ENCODE peak calls at places on chromosomes 11 and 22, in nine cellular contexts. One of them, this sample, is unnamed.

GRCh38 chr11:13963169-13963948 is 836 bp downstream of the SPON1 start:
- DNase-seq in A549: no peak
- DNase-seq in mucosa of descending colon: peak; percentile 59
- DNase-seq in BJ: no peak
- DNase-seq in cardiac fibroblast: peak; percentile 27
- DNase-seq in AG04450: no peak
- DNase-seq in astrocyte of the cerebellum: no peak
- DNase-seq in AG04449: no peak
- DNase-seq in fibroblast of pulmonary artery: no peak
- DNase-seq in this sample: no peak

GRCh38 chr11:61516675-61517516 is 8.3 kb downstream of the LRRC10B start:
- DNase-seq in A549: peak; percentile 28
- DNase-seq in mucosa of descending colon: no peak
- DNase-seq in BJ: no peak
- DNase-seq in cardiac fibroblast: peak; percentile 28
- DNase-seq in AG04450: no peak
- DNase-seq in astrocyte of the cerebellum: no peak
- DNase-seq in AG04449: no peak
- DNase-seq in fibroblast of pulmonary artery: peak; percentile 14
- DNase-seq in this sample: peak; percentile 37

GRCh38 chr11:45848654-45849081 is 1.4 kb downstream of the CRY2 start:
- DNase-seq in A549: no peak
- DNase-seq in mucosa of descending colon: no peak
- DNase-seq in BJ: no peak
- DNase-seq in cardiac fibroblast: no peak
- DNase-seq in AG04450: no peak
- DNase-seq in astrocyte of the cerebellum: no peak
- DNase-seq in AG04449: no peak
- DNase-seq in fibroblast of pulmonary artery: no peak
- DNase-seq in this sample: no peak

GRCh38 chr11:127643659-127644058 is 643.1 kb upstream of the KIRREL3 start:
- DNase-seq in A549: no peak
- DNase-seq in mucosa of descending colon: no peak
- DNase-seq in BJ: no peak
- DNase-seq in cardiac fibroblast: no peak
- DNase-seq in AG04450: no peak
- DNase-seq in astrocyte of the cerebellum: no peak
- DNase-seq in AG04449: no peak
- DNase-seq in fibroblast of pulmonary artery: no peak
- DNase-seq in this sample: no peak

GRCh38 chr11:128463386-128463829 is 124.0 kb downstream of the ETS1 start:
- DNase-seq in A549: no peak
- DNase-seq in mucosa of descending colon: no peak
- DNase-seq in BJ: peak; percentile 50
- DNase-seq in cardiac fibroblast: peak; percentile 96
- DNase-seq in AG04450: no peak
- DNase-seq in astrocyte of the cerebellum: no peak
- DNase-seq in AG04449: peak; percentile 85
- DNase-seq in fibroblast of pulmonary artery: peak; percentile 97
- DNase-seq in this sample: no peak

GRCh38 chr11:12802418-12803085 is 128.3 kb downstream of the TEAD1 start:
- DNase-seq in A549: peak; percentile 97
- DNase-seq in mucosa of descending colon: peak; percentile 88
- DNase-seq in BJ: no peak
- DNase-seq in cardiac fibroblast: peak; percentile 81
- DNase-seq in AG04450: no peak
- DNase-seq in astrocyte of the cerebellum: peak; percentile 78
- DNase-seq in AG04449: no peak
- DNase-seq in fibroblast of pulmonary artery: peak; percentile 84
- DNase-seq in this sample: peak; percentile 19

GRCh38 chr22:29167032-29167911 is 38.4 kb upstream of the EMID1 start:
- DNase-seq in A549: no peak
- DNase-seq in mucosa of descending colon: no peak
- DNase-seq in BJ: no peak
- DNase-seq in cardiac fibroblast: no peak
- DNase-seq in AG04450: no peak
- DNase-seq in astrocyte of the cerebellum: no peak
- DNase-seq in AG04449: no peak
- DNase-seq in fibroblast of pulmonary artery: no peak
- DNase-seq in this sample: peak; percentile 99

GRCh38 chr11:76380161-76380976 is 563 bp downstream of the THAP12 start:
- DNase-seq in A549: peak; percentile 13
- DNase-seq in mucosa of descending colon: peak; percentile 73
- DNase-seq in BJ: no peak
- DNase-seq in cardiac fibroblast: peak; percentile 10
- DNase-seq in AG04450: no peak
- DNase-seq in astrocyte of the cerebellum: no peak
- DNase-seq in AG04449: no peak
- DNase-seq in fibroblast of pulmonary artery: peak; percentile 12
- DNase-seq in this sample: peak; percentile 64

GRCh38 chr11:69721745-69722144 is 17.9 kb upstream of the FGF19 start:
- DNase-seq in A549: peak; percentile 20
- DNase-seq in mucosa of descending colon: no peak
- DNase-seq in BJ: no peak
- DNase-seq in cardiac fibroblast: no peak
- DNase-seq in AG04450: no peak
- DNase-seq in astrocyte of the cerebellum: no peak
- DNase-seq in AG04449: no peak
- DNase-seq in fibroblast of pulmonary artery: no peak
- DNase-seq in this sample: no peak

GRCh38 chr11:2138436-2139117 is 612 bp downstream of the IGF2 start:
- DNase-seq in A549: no peak
- DNase-seq in mucosa of descending colon: peak; percentile 41
- DNase-seq in BJ: no peak
- DNase-seq in cardiac fibroblast: peak; percentile 16
- DNase-seq in AG04450: no peak
- DNase-seq in astrocyte of the cerebellum: no peak
- DNase-seq in AG04449: no peak
- DNase-seq in fibroblast of pulmonary artery: no peak
- DNase-seq in this sample: no peak

GRCh38 chr11:2138075-2138435 is 1.1 kb downstream of the IGF2 start:
- DNase-seq in A549: no peak
- DNase-seq in mucosa of descending colon: peak; percentile 21
- DNase-seq in BJ: no peak
- DNase-seq in cardiac fibroblast: no peak
- DNase-seq in AG04450: no peak
- DNase-seq in astrocyte of the cerebellum: no peak
- DNase-seq in AG04449: no peak
- DNase-seq in fibroblast of pulmonary artery: no peak
- DNase-seq in this sample: no peak

GRCh38 chr11:2136209-2136951 is 2.8 kb downstream of the IGF2 start:
- DNase-seq in A549: no peak
- DNase-seq in mucosa of descending colon: peak; percentile 22
- DNase-seq in BJ: no peak
- DNase-seq in cardiac fibroblast: no peak
- DNase-seq in AG04450: no peak
- DNase-seq in astrocyte of the cerebellum: no peak
- DNase-seq in AG04449: no peak
- DNase-seq in fibroblast of pulmonary artery: no peak
- DNase-seq in this sample: no peak

GRCh38 chr11:2136952-2137201 is 2.3 kb downstream of the IGF2 start:
- DNase-seq in A549: no peak
- DNase-seq in mucosa of descending colon: peak; percentile 18
- DNase-seq in BJ: no peak
- DNase-seq in cardiac fibroblast: no peak
- DNase-seq in AG04450: no peak
- DNase-seq in astrocyte of the cerebellum: no peak
- DNase-seq in AG04449: no peak
- DNase-seq in fibroblast of pulmonary artery: no peak
- DNase-seq in this sample: no peak

DNA sequence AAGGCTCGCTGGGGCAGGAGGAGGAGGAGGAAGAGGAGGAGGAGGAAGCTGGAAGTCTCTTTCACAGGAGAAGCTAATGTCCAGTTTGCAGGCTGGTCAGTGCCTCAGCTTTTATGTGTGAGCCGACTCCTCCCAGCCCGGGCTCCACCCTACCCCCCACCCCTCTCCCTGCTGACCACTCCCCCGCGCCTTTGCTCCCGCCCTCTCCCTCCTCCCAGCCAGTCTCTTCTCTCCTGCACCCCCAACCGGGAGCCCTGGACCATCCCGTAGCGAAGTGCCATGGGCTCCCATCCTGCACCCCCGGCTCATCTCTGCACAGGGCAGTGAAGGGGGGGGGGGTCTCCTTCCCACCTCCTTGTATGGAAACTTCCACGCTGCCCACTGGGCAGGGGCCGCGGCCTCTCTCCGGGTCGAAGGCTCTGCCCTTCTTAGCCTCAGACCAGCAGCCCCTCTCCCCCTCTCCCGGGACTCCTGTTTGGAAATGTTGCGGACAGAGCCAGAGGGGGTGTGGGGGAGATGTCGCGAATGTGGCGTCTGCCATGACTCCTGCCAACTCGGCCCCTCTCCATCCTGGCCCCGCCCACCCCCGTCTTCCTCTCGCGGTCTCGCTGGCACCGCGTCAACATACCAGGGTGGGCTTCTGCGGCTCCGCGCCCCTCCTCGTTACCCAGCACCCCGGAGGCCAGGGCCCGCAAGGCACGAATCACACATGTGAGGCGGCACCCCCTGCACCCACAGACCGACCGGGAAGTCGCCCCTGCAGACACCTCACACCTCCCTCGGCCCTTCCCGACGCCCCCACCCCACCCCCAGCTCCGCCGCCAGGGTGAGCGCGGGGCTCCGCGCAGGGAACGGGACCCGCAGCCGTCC is 1.8 kb downstream of the IGF2 start:
- DNase-seq in A549: peak; percentile 76
- DNase-seq in mucosa of descending colon: peak; percentile 58
- DNase-seq in BJ: peak; percentile 35
- DNase-seq in cardiac fibroblast: peak; percentile 69
- DNase-seq in AG04450: peak; percentile 37
- DNase-seq in astrocyte of the cerebellum: peak; percentile 50
- DNase-seq in AG04449: no peak
- DNase-seq in fibroblast of pulmonary artery: peak; percentile 46
- DNase-seq in this sample: no peak
- H3K4me3 ChIP-seq in A549: peak overlapping the region; percentile 52
- H3K4me3 ChIP-seq in mucosa of descending colon: no peak overlapping the region
- H3K4me3 ChIP-seq in BJ: peak overlapping the region; percentile 58
- H3K4me3 ChIP-seq in cardiac fibroblast: peak overlapping the region; percentile 43
- H3K4me3 ChIP-seq in AG04450: peak overlapping the region; percentile 47
- H3K4me3 ChIP-seq in astrocyte of the cerebellum: peak overlapping the region; percentile 44
- H3K4me3 ChIP-seq in AG04449: peak overlapping the region; percentile 6
- H3K4me3 ChIP-seq in fibroblast of pulmonary artery: no peak overlapping the region
- H3K4me3 ChIP-seq in this sample: no peak overlapping the region

DNA sequence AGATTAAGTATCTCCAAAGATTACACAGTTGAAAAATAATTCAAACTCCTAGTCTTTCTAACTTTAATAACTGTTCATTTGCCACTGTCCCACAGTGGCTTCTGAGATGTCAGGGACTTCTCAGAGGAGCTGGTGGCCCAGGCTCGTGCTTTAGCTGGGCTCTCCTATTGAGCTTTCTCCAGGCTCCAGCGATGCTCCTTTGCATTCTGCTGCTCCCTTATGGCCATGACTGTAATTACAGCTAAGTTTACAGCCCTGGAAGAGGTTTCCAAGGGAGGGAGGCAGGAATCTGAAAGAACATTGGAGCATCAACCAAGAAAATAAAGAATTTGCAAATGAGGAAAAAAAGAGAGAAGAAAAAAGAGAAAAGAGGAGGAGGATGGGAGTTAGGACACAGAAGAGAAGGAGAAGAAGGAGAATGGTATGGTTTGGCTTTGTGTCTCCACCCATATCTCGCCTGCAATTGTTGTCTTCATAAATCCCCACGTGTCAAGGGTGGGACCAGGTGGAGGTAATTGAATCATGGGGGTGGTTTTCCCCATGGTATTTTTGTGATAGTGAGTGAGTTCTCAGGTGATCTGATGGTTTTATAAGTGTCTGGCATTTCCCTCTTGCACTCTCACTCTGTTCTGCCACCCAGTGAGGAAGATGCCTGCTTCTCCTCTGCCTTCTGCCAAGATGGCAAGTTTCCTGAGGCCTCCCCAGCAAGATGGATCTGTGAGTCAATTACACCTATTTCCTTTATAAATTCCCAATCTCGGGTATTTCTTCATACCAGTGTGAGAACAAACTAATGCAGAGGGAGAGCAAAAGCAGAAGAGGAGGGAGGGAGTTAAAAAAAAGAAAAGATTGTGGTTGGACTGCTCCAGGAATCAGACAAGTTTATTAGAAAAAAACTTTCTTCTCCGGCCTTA is 857.0 kb downstream of the KCNA4 start:
- DNase-seq in A549: peak; percentile 78
- DNase-seq in mucosa of descending colon: no peak
- DNase-seq in BJ: no peak
- DNase-seq in cardiac fibroblast: peak; percentile 82
- DNase-seq in AG04450: peak; percentile 55
- DNase-seq in astrocyte of the cerebellum: peak; percentile 67
- DNase-seq in AG04449: peak; percentile 36
- DNase-seq in fibroblast of pulmonary artery: peak; percentile 86
- DNase-seq in this sample: peak; percentile 47
- TF ChIP-seq CTCF in A549: peak; percentile 46
- TF ChIP-seq CTCF in mucosa of descending colon: no peak
- TF ChIP-seq CTCF in BJ: peak; percentile 75
- TF ChIP-seq CTCF in cardiac fibroblast: peak; percentile 78
- TF ChIP-seq CTCF in AG04450: peak; percentile 82
- TF ChIP-seq CTCF in astrocyte of the cerebellum: peak; percentile 85
- TF ChIP-seq CTCF in AG04449: peak; percentile 68
- TF ChIP-seq CTCF in fibroblast of pulmonary artery: peak; percentile 80
- TF ChIP-seq CTCF in this sample: peak; percentile 45

DNA sequence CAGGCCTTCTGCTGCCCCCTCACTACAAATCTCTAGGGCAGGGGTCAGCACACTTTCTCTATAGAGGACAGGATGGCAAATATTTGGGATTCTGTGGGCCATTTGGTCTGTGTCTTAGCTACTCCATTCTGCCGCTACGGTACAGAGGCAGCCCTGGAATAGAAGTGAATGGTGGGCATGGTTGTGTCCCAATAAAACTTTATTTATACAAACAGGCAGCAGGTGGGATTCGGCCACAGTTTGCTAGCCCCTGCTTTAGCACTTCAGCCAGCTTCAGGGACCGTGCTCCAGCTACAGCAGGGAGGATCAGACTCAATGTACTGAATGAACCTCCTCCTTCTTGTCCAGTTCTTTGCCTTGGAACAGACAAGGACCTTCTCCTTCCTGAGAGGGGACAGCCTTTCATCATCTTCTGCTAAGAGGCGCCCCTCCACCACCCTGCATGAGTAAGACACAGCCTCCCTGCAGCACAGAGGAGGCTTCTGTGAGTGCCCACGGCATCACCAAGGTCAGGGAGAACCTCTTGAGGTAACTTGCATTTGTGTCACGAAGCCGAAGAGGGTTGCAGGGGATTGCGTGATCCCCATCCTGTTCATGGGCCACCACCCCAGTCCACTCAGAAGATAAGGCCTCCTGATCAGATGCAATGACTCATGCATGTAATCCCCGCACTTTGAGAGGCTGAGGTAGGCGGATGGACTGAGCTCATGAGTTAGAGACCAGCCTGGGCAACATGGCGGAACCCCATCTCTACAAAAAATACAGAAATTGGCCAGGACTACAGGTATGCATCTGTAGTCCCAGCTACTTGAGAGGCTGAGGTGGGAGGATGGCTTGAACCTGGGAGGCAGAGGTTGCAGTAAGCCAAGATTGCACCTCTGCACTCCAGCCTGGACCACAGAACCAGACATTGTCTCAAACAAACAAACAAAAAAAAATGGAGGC is 4.6 kb downstream of the C11orf24 start:
- DNase-seq in A549: no peak
- DNase-seq in mucosa of descending colon: no peak
- DNase-seq in BJ: no peak
- DNase-seq in cardiac fibroblast: no peak
- DNase-seq in AG04450: no peak
- DNase-seq in astrocyte of the cerebellum: no peak
- DNase-seq in AG04449: no peak
- DNase-seq in fibroblast of pulmonary artery: no peak
- DNase-seq in this sample: no peak
- H3K4me3 ChIP-seq in A549: no peak overlapping the region
- H3K4me3 ChIP-seq in mucosa of descending colon: no peak overlapping the region
- H3K4me3 ChIP-seq in BJ: no peak overlapping the region
- H3K4me3 ChIP-seq in cardiac fibroblast: no peak overlapping the region
- H3K4me3 ChIP-seq in AG04450: no peak overlapping the region
- H3K4me3 ChIP-seq in astrocyte of the cerebellum: no peak overlapping the region
- H3K4me3 ChIP-seq in AG04449: no peak overlapping the region
- H3K4me3 ChIP-seq in fibroblast of pulmonary artery: no peak overlapping the region
- H3K4me3 ChIP-seq in this sample: peak overlapping the region; percentile 36

GRCh38 chr11:9276571-9276970 is 11.4 kb upstream of the DENND5A start:
- DNase-seq in A549: peak; percentile 62
- DNase-seq in mucosa of descending colon: no peak
- DNase-seq in BJ: no peak
- DNase-seq in cardiac fibroblast: no peak
- DNase-seq in AG04450: no peak
- DNase-seq in astrocyte of the cerebellum: no peak
- DNase-seq in AG04449: no peak
- DNase-seq in fibroblast of pulmonary artery: peak; percentile 15
- DNase-seq in this sample: peak; percentile 22
- TF ChIP-seq CTCF in A549: peak; percentile 13
- TF ChIP-seq CTCF in mucosa of descending colon: no peak
- TF ChIP-seq CTCF in BJ: no peak
- TF ChIP-seq CTCF in cardiac fibroblast: no peak
- TF ChIP-seq CTCF in AG04450: no peak
- TF ChIP-seq CTCF in astrocyte of the cerebellum: no peak
- TF ChIP-seq CTCF in AG04449: no peak
- TF ChIP-seq CTCF in fibroblast of pulmonary artery: no peak
- TF ChIP-seq CTCF in this sample: no peak